ENCODE peak calls at places on chromosomes 1 and 21, in four cellular contexts. N is IMR-90, V is neural progenitor cell, F is BJ. I is an unnamed sample. For H3K27me3, the result is how much of the 10 kb centered on the place peaks cover.

GRCh38 chr1:57353589-57353988 is 70.3 kb downstream of the DAB1 start:
- DNase-seq in N (peak), V (no peak), F (peak), I (peak)

GRCh38 chr1:5390497-5390896 is 601.7 kb downstream of the NPHP4 start:
- DNase-seq in N (no peak), V (no peak), F (no peak), I (no peak)

GRCh38 chr21:27400045-27400444 is 433.2 kb upstream of the ADAMTS5 start:
- DNase-seq in N (no peak), V (no peak), F (no peak), I (no peak)

GRCh38 chr1:8075511-8076051 is 49.5 kb upstream of the ERRFI1 start:
- DNase-seq in N (peak), V (no peak), F (no peak), I (no peak)

GRCh38 chr1:94873520-94874351 is 53.2 kb downstream of the CNN3 start:
- DNase-seq in N (peak), V (no peak), F (no peak), I (peak)

GRCh38 chr1:94416901-94417701 is 1.1 kb upstream of the ABCD3 start:
- DNase-seq in N (peak), V (no peak), F (peak), I (peak)

GRCh38 chr1:228373004-228373680 is 33.5 kb downstream of the TRIM11 start:
- DNase-seq in N (no peak), V (no peak), F (no peak), I (no peak)

GRCh38 chr1:234212764-234213406 is 160.4 kb upstream of the COA6 start:
- DNase-seq in N (peak), V (peak), F (no peak), I (peak)

GRCh38 chr1:196160066-196160795 is 448.0 kb downstream of the KCNT2 start:
- DNase-seq in N (peak), V (no peak), F (peak), I (peak)

GRCh38 chr1:207336559-207337467 is 15.3 kb downstream of the CD55 start:
- DNase-seq in N (peak), V (no peak), F (no peak), I (peak)

GRCh38 chr21:32414579-32415358 is 2.3 kb downstream of the EVA1C start:
- DNase-seq in N (peak), V (peak), F (no peak), I (peak)

GRCh38 chr1:23791434-23792047 is 596 bp downstream of the LYPLA2 start:
- DNase-seq in N (no peak), V (peak), F (no peak), I (peak)

GRCh38 chr1:164561007-164561406 is 2.0 kb downstream of the PBX1 start:
- DNase-seq in N (no peak), V (no peak), F (no peak), I (peak)

GRCh38 chr1:106676021-106676420 is 380.5 kb upstream of the PRMT6 start:
- DNase-seq in N (no peak), V (no peak), F (peak), I (peak)

GRCh38 chr1:155006601-155007101 is 4.0 kb downstream of the ZBTB7B start:
- DNase-seq in N (no peak), V (peak), F (no peak), I (peak)

GRCh38 chr1:184156521-184157395 is 105.2 kb downstream of the TSEN15 start:
- DNase-seq in N (no peak), V (peak), F (no peak), I (no peak)

GRCh38 chr1:58864654-58865053 is 80.8 kb upstream of the JUN start:
- DNase-seq in N (no peak), V (no peak), F (no peak), I (no peak)

GRCh38 chr1:58866578-58866977 is 82.7 kb upstream of the JUN start:
- DNase-seq in N (no peak), V (no peak), F (no peak), I (no peak)

GRCh38 chr1:58874327-58874726 is 90.5 kb upstream of the JUN start:
- DNase-seq in N (no peak), V (no peak), F (no peak), I (no peak)

GRCh38 chr1:58870298-58870676 is 86.4 kb upstream of the JUN start:
- DNase-seq in N (no peak), V (no peak), F (no peak), I (no peak)

GRCh38 chr1:58869638-58870297 is 85.9 kb upstream of the JUN start:
- DNase-seq in N (no peak), V (no peak), F (no peak), I (no peak)
- H3K27me3 ChIP-seq in N (under half), V (under half), F (under half), I (under half)

GRCh38 chr1:114180742-114181141 is 27.1 kb upstream of the SYT6 start:
- DNase-seq in N (no peak), V (no peak), F (no peak), I (no peak)

GRCh38 chr1:114178940-114179339 is 25.3 kb upstream of the SYT6 start:
- DNase-seq in N (no peak), V (no peak), F (no peak), I (no peak)

GRCh38 chr1:114177282-114177681 is 23.6 kb upstream of the SYT6 start:
- DNase-seq in N (no peak), V (no peak), F (no peak), I (no peak)

GRCh38 chr1:114173704-114174103 is 20.0 kb upstream of the SYT6 start:
- DNase-seq in N (no peak), V (no peak), F (no peak), I (no peak)

DNA sequence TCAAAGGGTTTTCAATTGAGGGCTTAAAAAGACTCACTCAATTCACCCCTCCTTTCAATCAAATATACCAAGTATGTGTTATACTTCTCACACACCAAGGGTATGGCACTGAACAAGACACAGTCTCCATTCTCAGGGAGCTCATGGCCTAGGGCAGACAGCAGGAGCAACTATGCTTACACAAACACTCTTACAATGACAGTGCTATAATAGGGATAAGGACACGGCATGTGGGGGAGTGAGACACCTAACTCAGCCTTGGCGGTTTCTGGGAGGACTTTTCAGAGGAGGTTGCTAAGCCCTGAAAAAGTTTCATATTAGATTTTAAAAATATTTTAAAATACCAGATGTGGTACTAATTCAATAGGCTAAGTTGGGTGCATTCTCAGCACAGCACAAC is 22.7 kb upstream of the SYT6 start:
- DNase-seq in N (no peak), V (no peak), F (no peak), I (no peak)
- H3K27me3 ChIP-seq in N (under half), V (under half), F (under half), I (under half)

GRCh38 chr1:3452866-3453175 is 1.6 kb upstream of the ARHGEF16 start:
- DNase-seq in N (no peak), V (no peak), F (no peak), I (no peak)
- H3K27me3 ChIP-seq in N (under half), V (under half), F (under half), I (under half)

GRCh38 chr1:109657970-109658369 is 2.1 kb downstream of the GSTM4 start:
- DNase-seq in N (no peak), V (no peak), F (no peak), I (no peak)

GRCh38 chr1:109657395-109657794 is 1.5 kb downstream of the GSTM4 start:
- DNase-seq in N (no peak), V (no peak), F (no peak), I (no peak)

GRCh38 chr1:109653286-109653685 is 2.6 kb upstream of the GSTM4 start:
- DNase-seq in N (no peak), V (no peak), F (no peak), I (no peak)

GRCh38 chr1:109654519-109654918 is 1.4 kb upstream of the GSTM4 start:
- DNase-seq in N (no peak), V (no peak), F (no peak), I (no peak)

GRCh38 chr1:109655624-109656519 is at the start of gene GSTM4:
- DNase-seq in N (peak), V (peak), F (no peak), I (peak)
- H3K27me3 ChIP-seq in N (under half), V (under half), F (under half), I (under half)

GRCh38 chr1:178694923-178695525 is 30.0 kb upstream of the RALGPS2 start:
- DNase-seq in N (no peak), V (peak), F (no peak), I (no peak)
- H3K27me3 ChIP-seq in N (under half), V (under half), F (under half), I (under half)

I was measured in fibroblast of lung.